ENCODE peak calls at places on chromosomes 4 and X, in six cellular contexts. H, L, Q, G, F and N are unnamed samples.

GRCh38 chr4:102420563-102421221 is 75.4 kb upstream of the SLC39A8 start:
- DNase-seq in Q (peak), G (no peak), L (no peak), H (no peak), F (peak), N (no peak)

GRCh38 chr4:1463088-1463926 is 57.1 kb upstream of the NKX1-1 start:
- DNase-seq in L (no peak), G (no peak), Q (no peak), H (no peak), F (no peak), N (no peak)

GRCh38 chr4:167234388-167234881 is at the start of gene SPOCK3:
- DNase-seq in Q (peak), G (no peak), F (no peak), L (peak), H (peak), N (no peak)

GRCh38 chrX:50470103-50471031 is at the start of gene DGKK:
- DNase-seq in H (peak), L (no peak), F (peak), G (no peak), Q (no peak), N (peak)

GRCh38 chr4:88841635-88842034 is 144.0 kb upstream of the NAP1L5 start:
- DNase-seq in G (no peak), L (no peak), H (no peak), Q (no peak), F (no peak), N (no peak)

GRCh38 chr4:138686078-138686477 is 329.5 kb upstream of the NOCT start:
- DNase-seq in G (no peak), Q (no peak), L (no peak), F (no peak), H (no peak), N (no peak)

GRCh38 chrX:18895157-18895952 is 88.6 kb downstream of the PHKA2 start:
- DNase-seq in F (no peak), L (no peak), G (no peak), H (no peak), Q (no peak), N (no peak)

GRCh38 chrX:54659547-54659946 is 129.5 kb downstream of the GNL3L start:
- DNase-seq in F (no peak), Q (no peak), G (no peak), L (no peak), H (no peak), N (no peak)

GRCh38 chrX:18160369-18160768 is 60.3 kb downstream of the BEND2 start:
- DNase-seq in G (no peak), L (no peak), F (no peak), Q (no peak), H (no peak), N (no peak)

GRCh38 chr4:186134254-186134653 is 29.8 kb downstream of the FAM149A start:
- DNase-seq in Q (no peak), L (no peak), H (no peak), F (no peak), G (no peak), N (no peak)

GRCh38 chrX:77938083-77938482 is 27.6 kb downstream of the ATP7A start:
- DNase-seq in F (no peak), H (no peak), Q (no peak), G (no peak), L (no peak), N (no peak)

DNA sequence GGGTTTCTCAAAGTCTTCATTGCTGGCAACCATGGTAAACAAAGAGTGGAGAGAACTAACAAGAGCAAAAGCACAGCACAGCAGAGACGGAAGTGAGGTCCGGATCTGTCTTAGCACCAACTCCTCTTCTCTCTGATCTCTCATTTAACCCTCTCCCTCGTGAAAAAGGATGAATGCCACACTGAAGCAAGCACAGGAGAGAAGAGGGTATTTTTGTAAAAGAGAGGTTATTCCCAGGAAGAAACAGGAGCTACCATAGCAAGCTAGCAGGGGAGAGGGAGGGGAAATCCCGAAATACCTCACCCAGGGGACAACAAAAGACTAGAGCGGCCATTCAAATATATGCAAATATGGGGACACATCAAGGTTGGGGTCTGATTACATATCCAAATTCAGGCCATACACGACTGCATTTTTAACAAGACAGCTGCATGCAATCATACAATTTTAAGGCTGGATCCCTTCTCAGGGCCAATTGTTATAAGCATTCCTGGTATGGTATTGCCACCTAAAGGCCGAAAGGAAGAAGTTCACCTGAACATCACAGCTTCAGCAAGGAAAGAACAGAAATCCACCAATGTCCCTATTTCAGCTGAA is 46.6 kb downstream of the CD40LG start:
- DNase-seq in Q (peak), L (peak), G (peak), F (peak), H (no peak), N (no peak)
- TF ChIP-seq JUN in Q (no peak), L (no peak), G (no peak), F (no peak), H (no peak), N (no peak)

DNA sequence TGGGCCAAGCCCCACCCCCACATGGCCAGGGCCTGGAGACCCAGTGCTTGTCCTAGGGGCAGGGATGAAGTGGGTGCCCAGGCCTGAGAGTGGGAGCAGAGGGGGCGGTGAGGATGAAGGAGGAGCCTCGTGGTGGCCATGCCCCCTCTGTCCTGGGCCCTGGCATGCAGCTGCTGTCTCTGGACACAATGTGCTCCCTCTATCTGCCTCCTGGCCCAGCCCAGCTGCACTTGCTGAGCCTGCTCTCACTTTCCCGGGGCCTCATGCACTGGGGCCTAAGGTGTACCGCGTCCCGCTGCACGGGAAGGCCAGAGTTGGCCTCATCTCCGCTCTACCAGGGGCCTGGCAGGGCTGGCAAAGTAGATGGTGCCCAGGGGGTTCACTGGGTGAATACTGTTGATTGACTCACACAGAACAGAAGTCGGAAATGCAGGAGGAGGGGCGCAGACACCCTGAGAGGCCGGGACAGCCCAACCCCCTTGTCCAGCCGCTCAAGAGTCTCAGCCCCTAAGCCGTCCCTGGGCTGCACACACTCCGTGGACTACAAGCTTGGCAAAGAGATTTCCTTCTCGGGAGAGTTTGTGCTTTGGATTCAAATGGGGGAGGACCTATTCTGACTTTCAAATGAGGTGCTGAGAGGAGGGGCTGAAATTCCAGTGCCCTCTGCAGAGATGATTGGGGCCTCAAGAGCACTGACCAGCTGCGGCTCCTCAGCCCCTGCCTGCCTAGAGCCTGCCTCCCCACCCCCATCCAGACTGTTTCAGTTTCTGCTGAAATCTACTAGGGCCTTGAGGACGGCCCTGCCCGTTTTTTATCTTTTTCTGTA is 112.4 kb downstream of the PSAPL1 start:
- DNase-seq in F (no peak), G (no peak), H (no peak), Q (no peak), L (no peak), N (no peak)
- TF ChIP-seq JUN in F (no peak), G (no peak), H (no peak), Q (no peak), L (no peak), N (no peak)

DNA sequence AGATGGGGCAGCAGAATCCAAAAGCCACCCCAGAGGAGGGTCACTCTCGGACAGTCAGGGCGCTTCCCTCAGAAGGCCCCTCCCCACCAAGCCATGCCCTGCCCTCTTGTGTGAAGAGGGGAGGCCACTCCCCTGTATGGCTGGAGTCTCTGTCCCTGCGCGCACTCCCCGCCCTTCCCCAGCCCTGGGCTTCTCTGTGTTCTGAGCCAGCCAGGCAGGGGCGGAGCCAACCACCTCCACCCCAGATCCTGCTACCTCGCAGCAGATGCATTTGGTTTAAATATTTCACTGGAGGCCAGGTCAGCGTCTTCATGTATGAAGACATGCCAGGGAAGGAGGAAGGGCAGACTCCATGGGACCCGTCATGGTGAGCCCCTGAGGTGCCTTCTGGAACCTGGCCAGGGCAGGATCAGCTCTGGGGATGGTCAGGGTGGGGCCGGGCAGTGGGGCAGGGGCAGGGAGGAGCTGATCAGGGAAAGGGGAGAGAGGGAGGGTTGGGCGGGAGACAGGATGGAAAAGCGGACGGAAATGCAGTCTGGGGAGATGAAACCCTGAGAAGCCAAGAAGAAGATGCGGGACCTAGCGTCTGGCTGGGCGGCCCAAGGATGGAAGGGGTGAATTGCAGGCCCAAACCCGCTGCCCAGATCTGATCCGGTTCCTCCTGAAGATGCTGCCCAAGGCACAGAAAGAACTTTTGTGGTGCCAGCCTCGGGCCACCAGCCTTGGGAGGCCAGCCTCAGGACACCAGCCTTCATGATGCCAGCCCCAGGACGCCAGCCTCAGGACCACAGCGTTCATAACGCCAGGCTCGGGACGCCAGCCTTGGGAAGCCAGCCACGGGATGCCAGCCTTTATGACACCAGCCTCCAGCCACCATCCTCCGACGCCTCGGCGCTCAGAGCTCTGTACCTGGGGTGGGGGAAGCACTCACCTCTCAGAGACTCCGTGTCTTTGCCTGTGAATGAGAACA is 107.5 kb downstream of the ADRA2C start:
- DNase-seq in G (peak), Q (no peak), L (no peak), H (peak), F (no peak), N (peak)
- TF ChIP-seq JUN in G (no peak), Q (no peak), L (no peak), H (no peak), F (no peak), N (no peak)

DNA sequence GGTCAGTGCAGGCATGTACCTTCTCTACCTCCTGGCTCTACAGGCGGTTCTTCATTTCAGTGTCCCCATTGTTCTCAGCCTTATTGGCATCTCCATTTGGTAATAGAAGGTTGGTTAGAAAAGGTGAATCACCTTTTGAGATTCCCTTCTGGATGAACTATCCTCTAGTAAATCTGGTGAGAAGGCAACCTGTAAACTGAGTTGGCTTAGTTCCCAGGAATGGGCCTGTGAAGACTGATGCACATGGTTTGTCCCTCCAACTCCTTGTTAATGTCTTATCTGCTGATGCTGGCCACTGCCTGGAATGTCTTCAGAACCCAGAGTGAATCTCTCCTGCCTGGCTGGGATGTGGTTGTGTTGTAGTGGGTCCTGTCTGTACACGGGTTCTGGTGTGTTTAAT is 143.4 kb upstream of the WDR1 start:
- DNase-seq in Q (no peak), F (no peak), G (no peak), L (no peak), H (no peak), N (no peak)
- TF ChIP-seq JUN in Q (no peak), F (no peak), G (no peak), L (no peak), H (no peak), N (no peak)

DNA sequence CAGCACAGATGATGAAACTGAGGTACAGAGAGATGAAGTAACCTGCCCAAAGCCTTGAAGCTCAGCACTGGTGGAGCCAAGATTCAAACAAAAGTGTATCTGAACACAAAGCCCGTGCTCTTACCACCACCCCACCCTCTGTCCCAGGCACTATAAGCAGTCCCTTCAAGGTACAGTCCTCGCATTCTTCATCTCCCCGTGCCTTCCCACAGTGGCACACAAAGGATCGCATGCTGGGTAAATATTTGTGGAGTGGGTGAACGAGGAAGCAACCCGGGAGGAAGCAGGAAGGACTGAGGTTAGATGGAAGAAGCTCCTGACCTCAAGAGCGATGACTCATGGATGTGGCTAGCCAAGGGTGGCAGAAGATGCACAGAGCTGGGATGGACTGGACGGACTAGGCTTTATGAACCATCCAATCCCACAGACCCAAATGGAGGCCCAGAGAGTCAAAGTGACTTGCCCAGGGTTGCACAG is 18.4 kb downstream of the IQSEC2 start:
- DNase-seq in Q (peak), L (peak), F (no peak), G (peak), H (no peak), N (no peak)
- TF ChIP-seq JUN in Q (no peak), L (no peak), F (no peak), G (peak), H (no peak), N (no peak)

GRCh38 chr4:68960294-68961163 is 8.9 kb upstream of the UGT2A3 start:
- DNase-seq in Q (no peak), H (no peak), L (no peak), F (no peak), G (no peak), N (no peak)

GRCh38 chr4:68962868-68963267 is 11.3 kb upstream of the UGT2A3 start:
- DNase-seq in F (no peak), L (no peak), Q (no peak), H (no peak), G (no peak), N (no peak)

GRCh38 chr4:68963389-68963788 is 11.8 kb upstream of the UGT2A3 start:
- DNase-seq in Q (no peak), F (no peak), H (no peak), L (no peak), G (no peak), N (no peak)
- TF ChIP-seq JUN in Q (no peak), F (no peak), H (no peak), L (no peak), G (no peak), N (no peak)